ENCODE peak calls at places on chromosomes 3 and 15, in eight cellular contexts. Q is right atrium auricular region, Z is BJ, N is A549, Y is dorsolateral prefrontal cortex, G is AG04449, T is GM12878, H is sigmoid colon. F is an unnamed sample.

GRCh38 chr15:49622561-49622960 is 1.7 kb downstream of the DTWD1 start:
- DNase-seq in Q (no peak), Z (no peak), N (peak), Y (no peak), G (no peak), T (no peak), H (no peak), F (no peak)

GRCh38 chr3:129558076-129558771 is 15.2 kb downstream of the H1-8 start:
- DNase-seq in Q (no peak), Z (no peak), N (no peak), Y (no peak), G (no peak), T (no peak), H (no peak), F (no peak)

GRCh38 chr15:45386420-45386819 is 8.1 kb upstream of the GATM start:
- DNase-seq in Q (no peak), Z (no peak), N (no peak), Y (no peak), G (no peak), T (no peak), H (no peak), F (no peak)

GRCh38 chr3:19526071-19526470 is 377.8 kb downstream of the KCNH8 start:
- DNase-seq in Q (no peak), Z (no peak), N (no peak), Y (no peak), G (no peak), T (no peak), H (no peak), F (no peak)

GRCh38 chr3:53238051-53238850 is 17.6 kb downstream of the TKT start:
- DNase-seq in Q (no peak), Z (peak), N (peak), Y (no peak), G (peak), T (no peak), H (no peak), F (peak)

GRCh38 chr3:132180337-132180791 is 136.8 kb upstream of the ACP3 start:
- DNase-seq in Q (no peak), Z (no peak), N (peak), Y (no peak), G (peak), T (peak), H (no peak), F (no peak)

GRCh38 chr3:40912461-40912860 is 286.8 kb upstream of the CTNNB1 start:
- DNase-seq in Q (no peak), Z (no peak), N (no peak), Y (no peak), G (no peak), T (no peak), H (no peak), F (no peak)

GRCh38 chr15:85394552-85395333 is 14.3 kb downstream of the AKAP13 start:
- DNase-seq in Q (no peak), Z (no peak), N (no peak), Y (no peak), G (no peak), T (no peak), H (no peak), F (no peak)

GRCh38 chr3:196653127-196653795 is 13.8 kb downstream of the NRROS start:
- DNase-seq in Q (no peak), Z (no peak), N (no peak), Y (no peak), G (no peak), T (no peak), H (no peak), F (no peak)

GRCh38 chr15:97189152-97189551 is 771.4 kb upstream of the ARRDC4 start:
- DNase-seq in Q (no peak), Z (no peak), N (no peak), Y (no peak), G (no peak), T (no peak), H (no peak), F (no peak)

GRCh38 chr3:43870844-43871626 is 180.3 kb downstream of the ABHD5 start:
- DNase-seq in Q (peak), Z (no peak), N (peak), Y (no peak), G (no peak), T (no peak), H (no peak), F (no peak)

GRCh38 chr15:72141171-72142084 is 23.2 kb downstream of the SENP8 start:
- DNase-seq in Q (no peak), Z (no peak), N (no peak), Y (no peak), G (no peak), T (peak), H (no peak), F (no peak)

GRCh38 chr15:96336045-96336642 is 5.6 kb downstream of the NR2F2 start:
- DNase-seq in Q (no peak), Z (no peak), N (no peak), Y (no peak), G (no peak), T (no peak), H (no peak), F (no peak)

GRCh38 chr3:13880811-13881156 is 913 bp upstream of the WNT7A start:
- DNase-seq in Q (no peak), Z (no peak), N (no peak), Y (no peak), G (no peak), T (no peak), H (peak), F (no peak)

GRCh38 chr3:21641959-21642358 is 109.1 kb downstream of the ZNF385D start:
- DNase-seq in Q (no peak), Z (no peak), N (no peak), Y (no peak), G (no peak), T (no peak), H (no peak), F (no peak)

GRCh38 chr15:51341366-51342248 is at the start of gene GLDN:
- DNase-seq in Q (no peak), Z (no peak), N (peak), Y (peak), G (no peak), T (no peak), H (no peak), F (no peak)

GRCh38 chr3:187925326-187925725 is 180.1 kb upstream of the BCL6 start:
- DNase-seq in Q (no peak), Z (no peak), N (no peak), Y (no peak), G (no peak), T (no peak), H (no peak), F (no peak)

GRCh38 chr3:143895805-143896204 is 47.5 kb upstream of the SLC9A9 start:
- DNase-seq in Q (no peak), Z (no peak), N (no peak), Y (no peak), G (no peak), T (no peak), H (no peak), F (no peak)

GRCh38 chr3:41681479-41681878 is 280.4 kb downstream of the ULK4 start:
- DNase-seq in Q (no peak), Z (peak), N (peak), Y (no peak), G (peak), T (no peak), H (no peak), F (peak)

GRCh38 chr3:192246847-192247520 is 480.4 kb downstream of the FGF12 start:
- DNase-seq in Q (no peak), Z (no peak), N (no peak), Y (no peak), G (no peak), T (no peak), H (no peak), F (no peak)

GRCh38 chr3:117874028-117874765 is 1160.4 kb downstream of the IGSF11 start:
- DNase-seq in Q (no peak), Z (no peak), N (no peak), Y (no peak), G (no peak), T (no peak), H (no peak), F (no peak)

GRCh38 chr15:98003528-98003927 is 43.0 kb downstream of the ARRDC4 start:
- DNase-seq in Q (no peak), Z (no peak), N (no peak), Y (no peak), G (no peak), T (no peak), H (no peak), F (no peak)

GRCh38 chr15:45849136-45849535 is 214.3 kb downstream of the SQOR start:
- DNase-seq in Q (no peak), Z (no peak), N (no peak), Y (no peak), G (no peak), T (no peak), H (no peak), F (no peak)

GRCh38 chr15:38320181-38320580 is 67.5 kb downstream of the SPRED1 start:
- DNase-seq in Q (no peak), Z (no peak), N (no peak), Y (no peak), G (no peak), T (no peak), H (no peak), F (no peak)

GRCh38 chr3:67357610-67358458 is 296.6 kb downstream of the SUCLG2 start:
- DNase-seq in Q (no peak), Z (no peak), N (peak), Y (no peak), G (no peak), T (no peak), H (peak), F (peak)

GRCh38 chr3:171684226-171684625 is 126.1 kb downstream of the PLD1 start:
- DNase-seq in Q (no peak), Z (no peak), N (no peak), Y (no peak), G (no peak), T (no peak), H (no peak), F (no peak)

GRCh38 chr3:171680690-171681416 is 129.4 kb downstream of the PLD1 start:
- DNase-seq in Q (no peak), Z (no peak), N (no peak), Y (no peak), G (no peak), T (no peak), H (no peak), F (no peak)

GRCh38 chr3:171685116-171685895 is 125.0 kb downstream of the PLD1 start:
- DNase-seq in Q (no peak), Z (no peak), N (no peak), Y (no peak), G (no peak), T (no peak), H (no peak), F (no peak)

GRCh38 chr3:171679011-171679492 is 131.2 kb downstream of the PLD1 start:
- DNase-seq in Q (no peak), Z (no peak), N (no peak), Y (no peak), G (no peak), T (no peak), H (no peak), F (no peak)

GRCh38 chr3:171682743-171683142 is 127.5 kb downstream of the PLD1 start:
- DNase-seq in Q (no peak), Z (no peak), N (no peak), Y (no peak), G (no peak), T (no peak), H (no peak), F (no peak)
- H3K4me3 ChIP-seq in Q (no peak), Z (no peak), N (no peak), Y (no peak), G (no peak), T (no peak), H (no peak), F (no peak)

DNA sequence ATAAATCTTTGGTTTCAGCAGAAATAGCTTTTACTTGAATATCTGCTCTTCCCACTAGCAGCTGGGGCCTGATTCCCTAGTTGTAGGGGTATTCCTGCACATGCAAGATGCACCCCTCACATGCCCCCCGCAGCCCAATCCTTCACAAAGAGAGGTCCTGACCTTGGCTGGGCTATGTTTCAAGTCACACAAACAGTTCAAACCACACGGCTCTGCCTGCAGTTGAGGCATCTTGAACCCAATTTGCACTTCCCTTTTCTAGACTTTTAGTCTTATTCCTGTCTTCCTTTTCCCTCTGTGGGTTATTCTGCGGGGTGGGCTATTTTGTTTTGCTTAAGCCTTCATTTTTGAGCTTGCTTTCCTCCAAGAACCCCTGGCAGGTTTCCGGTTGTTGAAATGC is 13.3 kb upstream of the CCR1 start:
- DNase-seq in Q (no peak), Z (no peak), N (no peak), Y (no peak), G (no peak), T (no peak), H (no peak), F (no peak)
- TF ChIP-seq CTCF in Q (no peak), Z (no peak), N (no peak), Y (no peak), G (no peak), T (no peak), H (no peak), F (no peak)

DNA sequence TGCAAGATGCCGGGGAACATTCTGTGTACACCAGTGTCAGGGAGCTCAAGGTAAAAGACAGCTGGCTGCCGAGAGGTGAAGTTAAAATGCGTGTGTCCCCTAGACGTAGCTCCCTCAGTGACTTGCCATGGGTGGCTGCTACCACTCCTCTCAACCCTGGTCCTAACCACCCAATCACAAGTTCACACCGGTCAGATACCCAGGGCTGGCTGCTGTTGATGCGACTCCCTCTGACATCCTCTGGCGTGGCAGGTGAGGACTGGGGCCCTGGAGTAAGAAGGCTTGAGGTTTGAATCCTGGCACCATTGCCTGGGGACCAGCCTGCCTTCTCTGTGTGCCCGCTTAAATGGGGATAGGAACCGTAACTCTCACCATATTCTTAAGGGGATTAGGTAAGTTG is 203.5 kb downstream of the UACA start:
- DNase-seq in Q (no peak), Z (no peak), N (no peak), Y (no peak), G (no peak), T (no peak), H (peak), F (no peak)
- H3K4me3 ChIP-seq in Q (no peak), Z (no peak), N (no peak), Y (no peak), G (no peak), T (no peak), H (no peak), F (no peak)

DNA sequence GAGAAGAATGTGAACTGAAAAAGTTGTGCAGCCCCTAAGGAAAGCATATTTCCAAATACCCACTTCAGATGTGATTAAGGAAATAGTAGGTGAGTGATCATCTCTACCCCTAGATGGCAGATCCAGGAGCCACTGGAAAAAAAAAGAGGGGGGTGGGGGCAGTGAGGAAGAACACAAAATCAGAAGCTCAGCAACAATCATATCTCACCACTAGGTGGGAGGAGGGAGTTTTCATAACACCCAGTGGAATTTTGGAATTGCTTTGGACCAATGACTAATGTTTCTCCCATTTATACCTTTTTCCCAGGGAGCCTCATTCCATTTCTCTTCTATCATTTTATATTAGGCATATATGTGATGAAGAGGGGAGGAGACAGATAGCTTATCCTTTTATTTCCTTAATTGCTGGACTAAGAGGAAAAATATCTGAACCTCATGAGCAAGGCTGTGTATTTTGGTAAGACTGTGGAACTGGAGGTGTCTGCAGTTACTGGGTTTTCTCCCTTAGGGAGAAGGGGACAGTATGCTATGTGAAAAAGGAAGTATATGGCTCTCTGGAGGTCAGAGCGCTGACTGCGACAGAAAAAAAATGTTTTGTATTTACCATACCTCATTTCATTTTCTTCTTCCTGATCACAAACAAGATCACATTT is 363.4 kb downstream of the GAP43 start:
- DNase-seq in Q (no peak), Z (no peak), N (peak), Y (no peak), G (no peak), T (no peak), H (no peak), F (no peak)
- TF ChIP-seq CTCF in Q (no peak), Z (peak), N (peak), Y (no peak), G (no peak), T (peak), H (no peak), F (peak)

DNA sequence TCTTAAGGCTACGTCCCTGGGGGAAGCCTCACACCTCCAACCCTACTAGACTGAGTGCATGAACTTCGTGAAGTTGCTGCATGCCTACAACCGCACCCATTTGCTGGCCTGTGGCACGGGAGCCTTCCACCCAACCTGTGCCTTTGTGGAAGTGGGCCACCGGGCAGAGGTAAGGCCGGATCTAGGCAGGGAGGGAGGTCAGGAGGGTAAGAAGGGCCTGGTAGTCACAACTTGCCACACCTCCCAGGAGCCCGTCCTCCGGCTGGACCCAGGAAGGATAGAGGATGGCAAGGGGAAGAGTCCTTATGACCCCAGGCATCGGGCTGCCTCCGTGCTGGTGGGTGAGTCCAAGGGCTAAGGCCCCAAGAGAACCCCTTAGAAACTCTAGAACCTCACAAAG is 1.9 kb downstream of the SEMA3B start:
- DNase-seq in Q (no peak), Z (no peak), N (no peak), Y (no peak), G (no peak), T (no peak), H (no peak), F (no peak)
- H3K4me3 ChIP-seq in Q (no peak), Z (peak), N (no peak), Y (no peak), G (no peak), T (no peak), H (no peak), F (no peak)

GRCh38 chr3:94291686-94292085 is 228.8 kb downstream of the NSUN3 start:
- DNase-seq in Q (no peak), Z (no peak), N (no peak), Y (no peak), G (no peak), T (no peak), H (no peak), F (no peak)

DNA sequence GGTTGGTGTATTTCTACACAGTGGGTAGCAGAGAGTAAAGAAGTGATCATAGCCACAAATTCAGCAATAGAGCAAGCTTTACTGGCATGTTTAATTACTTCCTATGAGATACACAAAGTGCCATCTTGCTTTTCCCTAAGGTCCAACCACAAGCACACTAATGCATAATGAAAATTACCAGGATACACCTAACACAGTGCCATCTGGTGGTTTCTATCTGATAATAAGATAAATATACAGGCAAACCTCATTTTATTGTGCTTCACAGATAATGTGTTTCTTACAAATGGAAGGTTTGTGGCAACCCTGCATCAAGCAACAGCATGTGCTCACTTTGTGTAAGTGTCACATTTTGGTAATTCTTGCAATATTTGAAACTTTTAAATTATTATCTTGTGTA is 223.0 kb downstream of the NSUN3 start:
- DNase-seq in Q (no peak), Z (no peak), N (peak), Y (no peak), G (no peak), T (no peak), H (no peak), F (no peak)
- TF ChIP-seq CTCF in Q (peak), Z (no peak), N (peak), Y (peak), G (peak), T (peak), H (no peak), F (no peak)

GRCh38 chr15:92033319-92033718 is 179.8 kb downstream of the SLCO3A1 start:
- DNase-seq in Q (no peak), Z (no peak), N (no peak), Y (no peak), G (no peak), T (no peak), H (no peak), F (no peak)
- H3K4me3 ChIP-seq in Q (no peak), Z (no peak), N (no peak), Y (no peak), G (no peak), T (no peak), H (no peak), F (no peak)

DNA sequence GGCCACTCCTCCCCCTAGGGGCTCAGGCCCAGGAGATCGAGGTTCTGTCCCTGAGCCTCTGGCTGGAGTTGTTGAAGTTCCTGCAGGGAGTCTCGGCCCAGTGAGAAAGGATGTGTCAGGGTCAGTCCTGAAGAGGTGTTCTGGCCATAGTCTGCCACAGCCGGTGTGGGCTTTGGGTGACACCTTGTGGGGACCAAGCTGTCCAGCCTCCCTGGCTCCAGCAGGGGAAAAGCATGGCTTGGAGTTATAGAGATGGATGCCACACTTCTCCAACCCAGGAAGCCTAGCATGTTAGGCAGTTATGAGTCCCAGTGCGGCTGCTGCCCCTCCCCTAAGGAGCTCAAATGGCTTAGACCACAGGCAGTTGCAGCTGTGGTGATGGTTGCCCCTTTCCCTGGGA is 945.6 kb upstream of the GBE1 start:
- DNase-seq in Q (no peak), Z (no peak), N (peak), Y (no peak), G (no peak), T (no peak), H (peak), F (no peak)
- TF ChIP-seq CTCF in Q (no peak), Z (no peak), N (no peak), Y (no peak), G (no peak), T (peak), H (no peak), F (no peak)

F was measured in HFF-Myc.